ENCODE peak calls at places on chromosomes 6 and 20, in seven cellular contexts. L is DMS153; X is A549; Y is EL; P is skeletal muscle cell; R is B cell; G is effector memory CD4-positive, alpha-beta T cell. S is an unnamed sample.
A peak's percentile ranks its signal among the peaks of the same experiment; 100 is the strongest.

GRCh38 chr6:106450645-106451044 is 90.1 kb downstream of the CRYBG1 start:
- DNase-seq in Y (no peak), X (no peak), G (no peak), R (no peak), P (no peak), L (no peak), S (no peak)

GRCh38 chr6:109093732-109094131 is 914 bp downstream of the SESN1 start:
- DNase-seq in X (no peak), Y (peak; percentile 26), P (no peak), L (no peak), G (no peak), R (peak; percentile 16), S (no peak)

GRCh38 chr20:19628570-19629134 is 129.4 kb upstream of the RIN2 start:
- DNase-seq in R (peak; percentile 78), P (peak; percentile 19), Y (peak; percentile 61), L (peak; percentile 20), X (peak; percentile 80), G (peak; percentile 6), S (peak; percentile 83)

GRCh38 chr6:27312146-27312949 is at the start of gene POM121L2:
- DNase-seq in L (peak; percentile 49), X (peak; percentile 80), G (peak; percentile 37), Y (peak; percentile 60), R (peak; percentile 75), P (no peak), S (peak; percentile 86)

GRCh38 chr20:32387262-32387661 is 29.1 kb downstream of the ASXL1 start:
- DNase-seq in G (peak; percentile 4), R (no peak), L (no peak), Y (peak; percentile 21), X (no peak), P (no peak), S (no peak)

GRCh38 chr20:60694763-60695162 is 557.3 kb upstream of the CDH4 start:
- DNase-seq in G (no peak), L (no peak), R (no peak), X (no peak), P (no peak), Y (peak; percentile 5), S (no peak)

GRCh38 chr20:34240698-34241615 is at the start of gene ASIP:
- DNase-seq in G (no peak), Y (no peak), X (no peak), P (no peak), R (peak; percentile 40), L (no peak), S (peak; percentile 51)

GRCh38 chr6:74991573-74992332 is 214.1 kb downstream of the COL12A1 start:
- DNase-seq in L (no peak), X (no peak), G (no peak), P (peak; percentile 66), Y (peak; percentile 28), R (no peak), S (no peak)

GRCh38 chr6:170037541-170038250 is 253.2 kb downstream of the DLL1 start:
- DNase-seq in P (no peak), X (no peak), G (no peak), Y (no peak), R (no peak), L (no peak), S (no peak)

GRCh38 chr20:57841297-57841866 is 131.6 kb upstream of the PMEPA1 start:
- DNase-seq in P (no peak), G (no peak), L (no peak), R (no peak), Y (no peak), X (no peak), S (no peak)

GRCh38 chr6:151675746-151676459 is 131.6 kb upstream of the ESR1 start:
- DNase-seq in P (no peak), R (peak; percentile 72), L (peak; percentile 39), G (peak; percentile 35), X (peak; percentile 56), Y (peak; percentile 19), S (peak; percentile 33)

GRCh38 chr20:20491110-20491783 is 123.3 kb downstream of the INSM1 start:
- DNase-seq in Y (peak; percentile 27), G (no peak), P (peak; percentile 28), R (no peak), X (no peak), L (no peak), S (no peak)

GRCh38 chr6:25279748-25280616 is 808 bp downstream of the CARMIL1 start:
- DNase-seq in G (no peak), P (no peak), R (peak; percentile 23), X (peak; percentile 44), L (no peak), Y (no peak), S (peak; percentile 23)

GRCh38 chr6:3526962-3527796 is 70.3 kb upstream of the SLC22A23 start:
- DNase-seq in G (no peak), Y (no peak), R (no peak), L (no peak), X (no peak), P (no peak), S (no peak)

GRCh38 chr6:137571854-137572253 is 77.7 kb upstream of the OLIG3 start:
- DNase-seq in X (peak; percentile 37), Y (peak; percentile 32), L (no peak), P (no peak), G (peak; percentile 37), R (peak; percentile 62), S (peak; percentile 83)

GRCh38 chr6:158789115-158789917 is 29.9 kb downstream of the EZR start:
- DNase-seq in Y (no peak), P (no peak), X (no peak), R (peak; percentile 66), L (no peak), G (peak; percentile 49), S (peak; percentile 85)

GRCh38 chr6:148415511-148416286 is 73.1 kb downstream of the SASH1 start:
- DNase-seq in Y (no peak), G (no peak), X (no peak), P (no peak), R (no peak), L (no peak), S (no peak)

GRCh38 chr20:31607640-31608255 is 2.7 kb downstream of the ID1 start:
- DNase-seq in R (no peak), Y (no peak), L (no peak), P (no peak), X (no peak), G (no peak), S (no peak)

GRCh38 chr6:142757827-142758226 is 187.1 kb downstream of the HIVEP2 start:
- DNase-seq in R (no peak), X (no peak), P (no peak), G (no peak), Y (no peak), L (no peak), S (no peak)

GRCh38 chr20:42836339-42836738 is 353.4 kb downstream of the PTPRT start:
- DNase-seq in P (no peak), L (no peak), X (no peak), G (no peak), R (no peak), Y (no peak), S (no peak)

GRCh38 chr20:25274891-25275812 is 27.3 kb downstream of the PYGB start:
- DNase-seq in R (no peak), P (no peak), X (no peak), G (no peak), L (no peak), Y (no peak), S (peak; percentile 39)

GRCh38 chr6:121755500-121755899 is 320.1 kb downstream of the GJA1 start:
- DNase-seq in R (no peak), X (no peak), Y (no peak), G (no peak), L (no peak), P (no peak), S (no peak)

GRCh38 chr6:13384966-13385365 is 56.6 kb upstream of the TBC1D7 start:
- DNase-seq in Y (no peak), P (no peak), R (no peak), X (no peak), L (no peak), G (no peak), S (no peak)

GRCh38 chr6:45630314-45630713 is 252.6 kb upstream of the SUPT3H start:
- DNase-seq in R (no peak), L (no peak), Y (no peak), P (no peak), G (no peak), X (no peak), S (no peak)

GRCh38 chr20:5696011-5696559 is 54.1 kb upstream of the SHLD1 start:
- DNase-seq in P (peak; percentile 52), R (no peak), G (no peak), X (peak; percentile 95), L (no peak), Y (peak; percentile 79), S (no peak)

GRCh38 chr6:73722318-73723060 is 26.5 kb downstream of the CD109 start:
- DNase-seq in R (no peak), L (no peak), Y (peak; percentile 88), X (no peak), G (no peak), P (peak; percentile 85), S (no peak)

GRCh38 chr6:96990462-96990861 is 65.9 kb downstream of the KLHL32 start:
- DNase-seq in P (no peak), L (no peak), G (no peak), X (no peak), R (no peak), Y (no peak), S (no peak)

GRCh38 chr6:107354470-107354869 is 104.9 kb downstream of the PDSS2 start:
- DNase-seq in R (no peak), G (no peak), P (no peak), L (no peak), X (no peak), Y (no peak), S (no peak)

GRCh38 chr6:7809346-7809745 is 83.4 kb downstream of the BMP6 start:
- DNase-seq in R (no peak), P (no peak), Y (no peak), G (no peak), X (no peak), L (no peak), S (no peak)

GRCh38 chr6:106056060-106056737 is 29.9 kb upstream of the PRDM1 start:
- DNase-seq in R (no peak), G (peak; percentile 5), P (no peak), Y (no peak), L (no peak), X (no peak), S (no peak)

GRCh38 chr20:49420811-49421295 is 61.6 kb downstream of the KCNB1 start:
- DNase-seq in X (no peak), G (no peak), R (no peak), L (no peak), P (no peak), Y (no peak), S (no peak)

GRCh38 chr20:50645253-50646068 is 45.9 kb downstream of the RIPOR3 start:
- DNase-seq in Y (peak; percentile 98), P (peak; percentile 94), L (peak; percentile 25), X (peak; percentile 99), R (no peak), G (no peak), S (peak; percentile 85)

GRCh38 chr6:143747347-143747842 is 69.6 kb downstream of the PHACTR2 start:
- DNase-seq in X (no peak), R (no peak), G (no peak), Y (no peak), L (no peak), P (no peak), S (no peak)